ENCODE peak calls at places on chromosomes 4 and X, in eight cellular contexts. U is NCI-H1694 treated with DMSO at 0.1 percent for 48 hours; P is astrocyte of the cerebellum; C is activated T-helper 1 cell treated with anti-CD3 and anti-CD28 coated beads, Interleukin-2, amount 50 U/mL, for 16 hours; V is suprapubic skin; H is HTR-8/SVneo; S is caudate nucleus; G is effector CD8-positive, alpha-beta T cell. X is an unnamed sample.

GRCh38 chr4:73021634-73022033 is 47.9 kb downstream of the COX18 start:
- DNase-seq in P (peak; percentile 52), S (no peak), V (no peak), H (peak; percentile 35), C (no peak), G (no peak), U (peak; percentile 39), X (no peak)

GRCh38 chr4:83771113-83771705 is 235.3 kb downstream of the GPAT3 start:
- DNase-seq in P (peak; percentile 40), S (no peak), U (peak; percentile 30), V (no peak), C (no peak), G (no peak), H (peak; percentile 33), X (no peak)

GRCh38 chr4:81988178-81988577 is 385.6 kb downstream of the HNRNPD start:
- DNase-seq in P (no peak), C (no peak), G (no peak), U (no peak), H (no peak), V (no peak), S (no peak), X (no peak)

GRCh38 chrX:29661290-29661689 is 554.1 kb upstream of the MAGEB2 start:
- DNase-seq in U (no peak), S (no peak), G (no peak), P (no peak), H (peak; percentile 29), V (no peak), C (no peak), X (no peak)

GRCh38 chr4:93217423-93217822 is 611.1 kb upstream of the ATOH1 start:
- DNase-seq in C (no peak), P (no peak), H (no peak), U (no peak), S (no peak), V (no peak), G (no peak), X (no peak)

GRCh38 chr4:122379239-122379638 is 428 bp downstream of the ADAD1 start:
- DNase-seq in V (no peak), H (no peak), S (no peak), C (no peak), P (no peak), U (no peak), G (no peak), X (no peak)

GRCh38 chr4:84070293-84070692 is 428.8 kb downstream of the NKX6-1 start:
- DNase-seq in C (no peak), V (no peak), P (no peak), G (no peak), U (no peak), S (no peak), H (no peak), X (no peak)

GRCh38 chrX:1323315-1323714 is 13.3 kb upstream of the IL3RA start:
- DNase-seq in G (peak; percentile 3), S (no peak), U (no peak), C (no peak), V (no peak), P (no peak), H (peak; percentile 70), X (peak; percentile 36)